ENCODE peak calls at places on chromosomes 5 and 9, in eight cellular contexts. G, S, J, L, V, Q, B and Z are unnamed samples.

GRCh38 chr9:86353591-86354047 is 591 bp downstream of the TUT7 start:
- DNase-seq in J (peak), L (peak), B (no peak), G (no peak), V (no peak), S (no peak), Q (no peak), Z (no peak)

GRCh38 chr5:9265391-9266287 is 280.2 kb downstream of the SEMA5A start:
- DNase-seq in J (no peak), Q (peak), L (no peak), V (no peak), B (no peak), S (peak), G (no peak), Z (peak)

GRCh38 chr5:132221781-132222648 is 5.6 kb downstream of the P4HA2 start:
- DNase-seq in G (no peak), L (no peak), Q (peak), V (no peak), J (no peak), B (no peak), S (peak), Z (no peak)

GRCh38 chr5:180860273-180860886 is 696 bp downstream of the ZFP62 start:
- DNase-seq in G (no peak), L (peak), B (peak), J (peak), V (peak), S (peak), Q (peak), Z (peak)

GRCh38 chr5:17065468-17065867 is 129.4 kb upstream of the MYO10 start:
- DNase-seq in S (no peak), J (no peak), B (no peak), L (no peak), V (no peak), Q (no peak), G (no peak), Z (no peak)

GRCh38 chr5:177509361-177509951 is at the start of gene DOK3:
- DNase-seq in L (no peak), S (no peak), G (no peak), B (no peak), Q (no peak), J (no peak), V (no peak), Z (no peak)

GRCh38 chr9:79572891-79573696 is 1.3 kb downstream of the TLE4 start:
- DNase-seq in V (peak), L (peak), G (peak), S (no peak), B (peak), Q (peak), J (peak), Z (no peak)

GRCh38 chr9:125632321-125633115 is 74.5 kb downstream of the MAPKAP1 start:
- DNase-seq in Q (no peak), V (no peak), B (peak), S (no peak), L (peak), G (no peak), J (no peak), Z (no peak)

GRCh38 chr9:128249558-128249913 is 26.3 kb downstream of the GOLGA2 start:
- DNase-seq in B (no peak), L (no peak), V (no peak), S (no peak), Q (no peak), G (no peak), J (no peak), Z (no peak)